ENCODE peak calls at places on chromosomes 1 and 21, in four cellular contexts. B is ovary, E is mammary epithelial cell, R is AG09309. A is an unnamed sample.

GRCh38 chr1:26719205-26719604 is 23.4 kb downstream of the ARID1A start:
- DNase-seq in B (no peak), E (no peak), R (no peak), A (no peak)

GRCh38 chr1:27634166-27634981 is 611 bp downstream of the FGR start:
- DNase-seq in B (peak), E (no peak), R (no peak), A (peak)

GRCh38 chr1:64540265-64540791 is 70.4 kb downstream of the CACHD1 start:
- DNase-seq in B (no peak), E (no peak), R (peak), A (peak)

GRCh38 chr1:59236949-59237545 is 59.8 kb upstream of the FGGY start:
- DNase-seq in B (no peak), E (no peak), R (no peak), A (no peak)

GRCh38 chr1:213934642-213935041 is 53.1 kb upstream of the PROX1 start:
- DNase-seq in B (no peak), E (peak), R (no peak), A (no peak)

GRCh38 chr1:26993237-26994019 is at the start of gene TRNP1:
- DNase-seq in B (peak), E (peak), R (no peak), A (peak)

GRCh38 chr1:109776911-109777310 is 13.2 kb upstream of the EPS8L3 start:
- DNase-seq in B (peak), E (peak), R (no peak), A (peak)

GRCh38 chr1:35568975-35569395 is 4.1 kb upstream of the TFAP2E start:
- DNase-seq in B (peak), E (peak), R (no peak), A (peak)

GRCh38 chr1:47181095-47181954 is 8.5 kb downstream of the PDZK1IP1 start:
- DNase-seq in B (no peak), E (no peak), R (no peak), A (no peak)

GRCh38 chr1:209041936-209042335 is 541.6 kb upstream of the CAMK1G start:
- DNase-seq in B (no peak), E (peak), R (no peak), A (peak)

GRCh38 chr1:85428471-85429077 is 36.4 kb downstream of the DDAH1 start:
- DNase-seq in B (no peak), E (no peak), R (no peak), A (no peak)

GRCh38 chr1:53927376-53927881 is 18.1 kb downstream of the IFT25 start:
- DNase-seq in B (no peak), E (no peak), R (no peak), A (no peak)

GRCh38 chr1:19361231-19362147 is 49.4 kb downstream of the SLC66A1 start:
- DNase-seq in B (no peak), E (peak), R (no peak), A (no peak)

GRCh38 chr1:8351693-8352470 is 34.0 kb downstream of the SLC45A1 start:
- DNase-seq in B (peak), E (peak), R (no peak), A (no peak)

GRCh38 chr1:36522021-36522420 is 39.3 kb upstream of the CSF3R start:
- DNase-seq in B (no peak), E (no peak), R (no peak), A (no peak)

GRCh38 chr1:234840843-234841242 is 230.9 kb upstream of the IRF2BP2 start:
- DNase-seq in B (no peak), E (no peak), R (peak), A (no peak)

GRCh38 chr1:206736878-206737728 is 33.5 kb upstream of the IL19 start:
- DNase-seq in B (no peak), E (no peak), R (no peak), A (no peak)

GRCh38 chr1:237074371-237075117 is 32.6 kb downstream of the RYR2 start:
- DNase-seq in B (no peak), E (no peak), R (no peak), A (no peak)

GRCh38 chr1:94599090-94599813 is 57.7 kb upstream of the F3 start:
- DNase-seq in B (peak), E (peak), R (no peak), A (peak)

GRCh38 chr21:15775981-15776380 is 46.2 kb downstream of the USP25 start:
- DNase-seq in B (no peak), E (peak), R (peak), A (peak)

GRCh38 chr1:204971700-204972336 is 71.2 kb upstream of the CNTN2 start:
- DNase-seq in B (no peak), E (peak), R (peak), A (peak)

GRCh38 chr21:45590726-45591618 is 48.7 kb upstream of the SLC19A1 start:
- DNase-seq in B (peak), E (peak), R (no peak), A (no peak)

GRCh38 chr1:106022312-106022902 is 1034.1 kb upstream of the PRMT6 start:
- DNase-seq in B (no peak), E (no peak), R (no peak), A (peak)

GRCh38 chr1:191851799-191852595 is 306.3 kb upstream of the RGS18 start:
- DNase-seq in B (no peak), E (peak), R (no peak), A (no peak)

GRCh38 chr1:23278717-23279116 is 61.4 kb upstream of the HTR1D start:
- DNase-seq in B (no peak), E (no peak), R (no peak), A (no peak)

GRCh38 chr1:22691354-22691753 is 19.3 kb upstream of the EPHB2 start:
- DNase-seq in B (no peak), E (no peak), R (no peak), A (no peak)

GRCh38 chr1:117237701-117238413 is 27.1 kb upstream of the VTCN1 start:
- DNase-seq in B (no peak), E (peak), R (peak), A (peak)

GRCh38 chr1:17923684-17924083 is 168.6 kb downstream of the ACTL8 start:
- DNase-seq in B (no peak), E (no peak), R (no peak), A (no peak)

GRCh38 chr1:26529655-26530539 is at the start of gene RPS6KA1:
- DNase-seq in B (peak), E (peak), R (no peak), A (peak)

GRCh38 chr1:38114231-38114630 is 67.6 kb upstream of the POU3F1 start:
- DNase-seq in B (no peak), E (no peak), R (peak), A (no peak)

GRCh38 chr1:11749203-11749689 is 12.7 kb upstream of the C1orf167 start:
- DNase-seq in B (no peak), E (peak), R (no peak), A (peak)

GRCh38 chr1:26994772-26995625 is 1.5 kb downstream of the TRNP1 start:
- DNase-seq in B (no peak), E (peak), R (no peak), A (no peak)

GRCh38 chr21:18382141-18382540 is 21.4 kb downstream of the TMPRSS15 start:
- DNase-seq in B (no peak), E (no peak), R (no peak), A (no peak)

DNA sequence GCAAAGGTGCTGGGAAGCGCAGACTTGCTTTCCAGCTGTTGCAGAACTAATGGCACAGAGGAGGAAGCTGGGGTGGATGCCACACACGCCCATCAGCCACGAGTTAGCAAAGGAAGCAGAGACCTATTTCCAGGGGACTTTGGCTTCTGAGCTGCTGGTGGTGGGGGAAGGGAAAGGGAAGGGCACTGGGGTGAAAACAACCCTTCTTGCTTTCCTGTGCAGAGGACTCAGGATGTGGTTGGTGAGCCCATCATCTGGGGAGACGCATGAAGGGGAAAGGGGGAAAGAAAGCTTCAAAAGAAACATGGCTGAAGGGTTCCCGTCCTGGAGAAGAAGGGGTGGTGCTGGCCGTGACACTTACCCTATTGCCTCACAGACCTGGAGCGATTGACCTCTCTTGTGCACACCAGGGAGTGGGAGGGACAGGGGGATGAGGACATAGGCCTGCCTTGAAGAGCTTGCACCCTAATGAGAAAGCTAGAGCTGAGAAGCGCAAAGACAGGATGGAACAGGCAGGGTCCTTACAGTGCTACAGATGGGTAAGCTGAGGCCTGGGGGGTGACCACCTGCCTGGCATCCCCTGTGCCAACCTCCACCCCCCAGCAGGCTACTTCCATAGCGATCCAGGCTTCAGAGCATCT is 140.8 kb upstream of the RAB4A start:
- DNase-seq in B (no peak), E (no peak), R (no peak), A (no peak)
- H3K4me3 ChIP-seq in B (no peak), E (no peak), R (no peak), A (no peak)

GRCh38 chr1:14538335-14538734 is 60.1 kb upstream of the KAZN start:
- DNase-seq in B (no peak), E (no peak), R (no peak), A (no peak)
- TF ChIP-seq CTCF in B (no peak), E (peak), R (peak), A (peak)

DNA sequence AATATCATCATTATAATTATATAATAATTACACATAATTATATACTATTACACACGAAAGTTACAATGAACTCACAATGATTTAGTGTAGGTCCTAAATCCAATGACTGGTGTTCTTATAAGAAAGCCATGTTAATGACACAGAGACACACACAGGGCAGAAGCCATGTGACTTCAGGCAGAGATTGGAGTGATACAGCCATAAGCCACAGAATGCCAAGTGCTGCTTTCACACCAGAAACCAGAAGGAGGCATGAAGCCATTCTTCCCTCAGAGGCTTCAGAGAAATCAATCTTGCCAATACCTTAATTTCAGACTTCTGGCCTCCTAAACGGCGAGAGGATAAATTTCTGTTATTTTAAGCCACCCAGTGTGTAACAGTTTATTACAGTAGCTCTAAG is 147.4 kb upstream of the KRTAP19-8 start:
- DNase-seq in B (no peak), E (no peak), R (no peak), A (no peak)
- H3K4me3 ChIP-seq in B (no peak), E (no peak), R (no peak), A (no peak)

DNA sequence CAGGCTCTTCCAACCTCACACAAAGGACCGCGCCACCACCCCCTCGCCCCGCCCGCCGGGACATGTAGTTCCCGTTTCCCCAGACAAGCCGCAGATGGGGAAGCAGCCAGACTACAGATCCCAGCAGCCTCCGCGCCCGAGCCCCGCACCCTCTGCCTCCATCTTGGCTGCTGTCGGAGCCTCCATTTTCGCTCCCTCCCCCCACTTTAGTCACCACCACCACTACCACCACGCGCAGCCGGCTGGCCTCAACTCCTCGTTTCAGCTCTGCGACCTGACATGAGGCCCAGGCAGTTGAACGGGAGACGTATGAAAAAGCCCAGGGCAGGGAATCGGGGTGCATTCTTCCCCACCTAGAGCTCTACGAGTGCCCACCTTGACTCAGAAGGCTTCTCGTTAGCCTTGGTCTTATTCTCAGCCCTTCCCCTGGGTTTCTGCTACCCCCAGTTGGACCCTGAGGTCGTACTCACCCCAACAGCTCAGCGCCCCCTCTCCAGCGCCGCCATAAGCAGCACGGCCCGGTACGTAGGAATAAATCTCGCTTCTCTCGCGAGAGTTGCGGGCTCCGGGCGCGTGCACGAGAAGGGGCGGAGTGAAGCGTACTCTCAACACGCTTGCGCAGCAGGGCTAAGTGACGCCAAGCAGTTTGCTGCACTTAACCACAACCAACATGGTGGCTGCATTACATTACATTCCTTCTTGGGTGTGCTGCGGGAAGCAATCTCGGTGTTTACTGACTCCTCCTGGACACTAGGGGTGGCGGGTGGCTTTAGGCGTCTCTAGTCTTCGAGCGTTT is at the start of gene CSDE1:
- DNase-seq in B (peak), E (peak), R (peak), A (peak)
- TF ChIP-seq CTCF in B (no peak), E (peak), R (peak), A (peak)

A was measured in fibroblast of villous mesenchyme.